ENCODE peak calls at places on chromosomes 11 and 22, in eight cellular contexts. J is mesenteric fat pad, N is colonic mucosa, F is EH, P is kidney, S is foreskin keratinocyte, K is GM19239, Y is amygdala. X is an unnamed sample.

GRCh38 chr11:122780296-122780949 is 57.9 kb upstream of the CRTAM start:
- DNase-seq in J (no peak), N (no peak), F (no peak), P (no peak), S (no peak), K (no peak), Y (no peak), X (no peak)

GRCh38 chr22:39598017-39598965 is 27.7 kb downstream of the CACNA1I start:
- DNase-seq in J (no peak), N (peak), F (no peak), P (peak), S (peak), K (peak), Y (no peak), X (no peak)

GRCh38 chr11:2204361-2205213 is 33.0 kb upstream of the TH start:
- DNase-seq in J (peak), N (peak), F (no peak), P (peak), S (no peak), K (no peak), Y (no peak), X (no peak)

GRCh38 chr11:75389276-75389605 is 10.1 kb upstream of the RPS3 start:
- DNase-seq in J (no peak), N (no peak), F (no peak), P (no peak), S (no peak), K (no peak), Y (no peak), X (peak)

GRCh38 chr22:42353883-42354727 is 78.1 kb downstream of the NFAM1 start:
- DNase-seq in J (no peak), N (no peak), F (peak), P (no peak), S (no peak), K (no peak), Y (no peak), X (peak)

GRCh38 chr11:1998861-1999260 is 1.2 kb upstream of the H19 start:
- DNase-seq in J (no peak), N (no peak), F (no peak), P (no peak), S (no peak), K (no peak), Y (no peak), X (no peak)

GRCh38 chr22:19062139-19062789 is 59.9 kb downstream of the DGCR2 start:
- DNase-seq in J (no peak), N (no peak), F (peak), P (peak), S (no peak), K (no peak), Y (no peak), X (no peak)

GRCh38 chr11:72228229-72228843 is 3.8 kb downstream of the INPPL1 start:
- DNase-seq in J (peak), N (no peak), F (no peak), P (peak), S (no peak), K (no peak), Y (no peak), X (no peak)

GRCh38 chr22:45009881-45010531 is at the start of gene PHF21B:
- DNase-seq in J (no peak), N (peak), F (peak), P (peak), S (peak), K (peak), Y (peak), X (peak)

GRCh38 chr22:19393704-19394103 is 37.8 kb downstream of the HIRA start:
- DNase-seq in J (no peak), N (no peak), F (no peak), P (no peak), S (no peak), K (no peak), Y (no peak), X (no peak)

GRCh38 chr22:50272103-50272782 is 2.1 kb upstream of the MAPK11 start:
- DNase-seq in J (no peak), N (no peak), F (peak), P (no peak), S (no peak), K (no peak), Y (no peak), X (peak)

GRCh38 chr22:24029304-24029703 is 18.2 kb downstream of the CABIN1 start:
- DNase-seq in J (no peak), N (no peak), F (no peak), P (no peak), S (no peak), K (no peak), Y (no peak), X (no peak)

GRCh38 chr11:79538775-79539174 is 97.9 kb upstream of the TENM4 start:
- DNase-seq in J (no peak), N (no peak), F (no peak), P (no peak), S (peak), K (no peak), Y (no peak), X (no peak)

GRCh38 chr22:31625661-31626426 is 36.2 kb downstream of the PISD start:
- DNase-seq in J (no peak), N (peak), F (no peak), P (no peak), S (peak), K (no peak), Y (peak), X (no peak)

GRCh38 chr11:78022397-78023396 is at the start of gene KCTD14:
- DNase-seq in J (no peak), N (peak), F (peak), P (peak), S (peak), K (no peak), Y (no peak), X (peak)

GRCh38 chr11:36186340-36186739 is 102.9 kb downstream of the COMMD9 start:
- DNase-seq in J (no peak), N (no peak), F (peak), P (no peak), S (peak), K (no peak), Y (no peak), X (peak)

GRCh38 chr11:63761870-63762661 is 6.5 kb downstream of the ZFTA start:
- DNase-seq in J (no peak), N (peak), F (no peak), P (peak), S (no peak), K (peak), Y (no peak), X (no peak)

GRCh38 chr11:67439321-67440228 is 2.1 kb upstream of the PTPRCAP start:
- DNase-seq in J (no peak), N (peak), F (peak), P (peak), S (no peak), K (no peak), Y (peak), X (peak)

GRCh38 chr11:2814751-2815150 is 70.8 kb downstream of the CDKN1C start:
- DNase-seq in J (no peak), N (no peak), F (no peak), P (peak), S (no peak), K (no peak), Y (no peak), X (no peak)

GRCh38 chr11:124482362-124483147 is 37.1 kb upstream of the OR8B8 start:
- DNase-seq in J (no peak), N (no peak), F (peak), P (no peak), S (peak), K (no peak), Y (no peak), X (peak)

GRCh38 chr11:117820071-117820470 is 4.5 kb downstream of the FXYD2 start:
- DNase-seq in J (no peak), N (peak), F (no peak), P (peak), S (no peak), K (no peak), Y (no peak), X (no peak)

GRCh38 chr11:134750619-134751018 is 338.6 kb upstream of the B3GAT1 start:
- DNase-seq in J (no peak), N (no peak), F (no peak), P (no peak), S (no peak), K (no peak), Y (no peak), X (no peak)

GRCh38 chr11:12220305-12220704 is 109.9 kb downstream of the MICAL2 start:
- DNase-seq in J (no peak), N (no peak), F (no peak), P (no peak), S (no peak), K (no peak), Y (no peak), X (no peak)

GRCh38 chr22:22721681-22722309 is 77.4 kb downstream of the GGTLC2 start:
- DNase-seq in J (no peak), N (no peak), F (peak), P (no peak), S (peak), K (no peak), Y (no peak), X (peak)

GRCh38 chr11:123640677-123641494 is 13.5 kb downstream of the SCN3B start:
- DNase-seq in J (no peak), N (peak), F (peak), P (peak), S (peak), K (no peak), Y (no peak), X (peak)

GRCh38 chr11:19259487-19260345 is 19.0 kb upstream of the E2F8 start:
- DNase-seq in J (no peak), N (peak), F (peak), P (peak), S (peak), K (peak), Y (peak), X (peak)

GRCh38 chr22:33803371-33803770 is 116.9 kb downstream of the LARGE1 start:
- DNase-seq in J (no peak), N (no peak), F (peak), P (no peak), S (peak), K (no peak), Y (no peak), X (peak)

GRCh38 chr22:32850591-32851517 is 49.3 kb downstream of the TIMP3 start:
- DNase-seq in J (no peak), N (peak), F (no peak), P (no peak), S (no peak), K (no peak), Y (no peak), X (no peak)

GRCh38 chr11:10490398-10491232 is 35.6 kb downstream of the AMPD3 start:
- DNase-seq in J (peak), N (peak), F (peak), P (peak), S (peak), K (no peak), Y (peak), X (peak)

GRCh38 chr22:29716814-29717213 is 3.0 kb upstream of the CABP7 start:
- DNase-seq in J (no peak), N (peak), F (peak), P (no peak), S (peak), K (no peak), Y (peak), X (peak)

GRCh38 chr11:26992031-26992541 is 1.8 kb upstream of the FIBIN start:
- DNase-seq in J (no peak), N (no peak), F (peak), P (no peak), S (peak), K (no peak), Y (no peak), X (peak)

GRCh38 chr11:61752117-61752924 is at the start of gene MYRF:
- DNase-seq in J (no peak), N (peak), F (peak), P (no peak), S (no peak), K (peak), Y (peak), X (peak)

GRCh38 chr11:38274031-38274430 is 1676.0 kb upstream of the RAG2 start:
- DNase-seq in J (no peak), N (no peak), F (peak), P (no peak), S (no peak), K (no peak), Y (no peak), X (peak)

GRCh38 chr22:36196254-36197064 is 5.2 kb downstream of the APOL4 start:
- DNase-seq in J (no peak), N (no peak), F (peak), P (no peak), S (no peak), K (no peak), Y (no peak), X (no peak)

X was measured in RPMI7951.